ENCODE peak calls at places on chromosomes 1 and 21, in six cellular contexts. One of them, this sample, is unnamed.

GRCh38 chr1:226723640-226724532 is 15.2 kb downstream of the ITPKB start:
- ATAC-seq in gastroesophageal sphincter: peak
- ATAC-seq in left lung: peak
- ATAC-seq in Right ventricle myocardium superior: peak
- ATAC-seq in left cardiac atrium: peak
- ATAC-seq in IMR-90: peak
- ATAC-seq in this sample: peak

GRCh38 chr1:23421343-23421742 is 3.2 kb downstream of the TCEA3 start:
- ATAC-seq in left cardiac atrium: no peak
- ATAC-seq in gastroesophageal sphincter: no peak
- ATAC-seq in left lung: no peak
- ATAC-seq in Right ventricle myocardium superior: no peak
- ATAC-seq in IMR-90: no peak
- ATAC-seq in this sample: no peak

GRCh38 chr1:211332839-211333238 is 6.2 kb downstream of the TRAF5 start:
- ATAC-seq in gastroesophageal sphincter: no peak
- ATAC-seq in left lung: no peak
- ATAC-seq in Right ventricle myocardium superior: no peak
- ATAC-seq in IMR-90: peak
- ATAC-seq in left cardiac atrium: peak
- ATAC-seq in this sample: no peak

GRCh38 chr1:25008192-25008485 is 78.1 kb upstream of the RUNX3 start:
- ATAC-seq in gastroesophageal sphincter: no peak
- ATAC-seq in left lung: no peak
- ATAC-seq in IMR-90: no peak
- ATAC-seq in left cardiac atrium: no peak
- ATAC-seq in Right ventricle myocardium superior: no peak
- ATAC-seq in this sample: no peak

GRCh38 chr1:221227872-221228337 is 348.7 kb downstream of the HLX start:
- ATAC-seq in IMR-90: no peak
- ATAC-seq in Right ventricle myocardium superior: peak
- ATAC-seq in gastroesophageal sphincter: no peak
- ATAC-seq in left cardiac atrium: peak
- ATAC-seq in left lung: no peak
- ATAC-seq in this sample: no peak

GRCh38 chr1:40479156-40479555 is 2.1 kb downstream of the ZFP69 start:
- ATAC-seq in gastroesophageal sphincter: no peak
- ATAC-seq in left cardiac atrium: no peak
- ATAC-seq in Right ventricle myocardium superior: no peak
- ATAC-seq in left lung: no peak
- ATAC-seq in IMR-90: no peak
- ATAC-seq in this sample: no peak

GRCh38 chr1:70828177-70828576 is 219.4 kb downstream of the PTGER3 start:
- ATAC-seq in left lung: no peak
- ATAC-seq in left cardiac atrium: no peak
- ATAC-seq in Right ventricle myocardium superior: no peak
- ATAC-seq in IMR-90: no peak
- ATAC-seq in gastroesophageal sphincter: no peak
- ATAC-seq in this sample: no peak

GRCh38 chr1:202081992-202082391 is 40.7 kb upstream of the GPR37L1 start:
- ATAC-seq in Right ventricle myocardium superior: no peak
- ATAC-seq in left lung: no peak
- ATAC-seq in left cardiac atrium: no peak
- ATAC-seq in IMR-90: no peak
- ATAC-seq in gastroesophageal sphincter: no peak
- ATAC-seq in this sample: no peak

GRCh38 chr1:50183734-50184133 is 75.0 kb downstream of the ELAVL4 start:
- ATAC-seq in IMR-90: no peak
- ATAC-seq in left cardiac atrium: no peak
- ATAC-seq in gastroesophageal sphincter: no peak
- ATAC-seq in left lung: no peak
- ATAC-seq in Right ventricle myocardium superior: peak
- ATAC-seq in this sample: no peak

GRCh38 chr1:229149435-229149834 is 121.5 kb upstream of the RAB4A start:
- ATAC-seq in left lung: no peak
- ATAC-seq in gastroesophageal sphincter: no peak
- ATAC-seq in IMR-90: no peak
- ATAC-seq in left cardiac atrium: no peak
- ATAC-seq in Right ventricle myocardium superior: no peak
- ATAC-seq in this sample: no peak

GRCh38 chr1:158371188-158371953 is 17.7 kb downstream of the CD1E start:
- ATAC-seq in left cardiac atrium: no peak
- ATAC-seq in IMR-90: no peak
- ATAC-seq in Right ventricle myocardium superior: no peak
- ATAC-seq in gastroesophageal sphincter: no peak
- ATAC-seq in left lung: no peak
- ATAC-seq in this sample: no peak

GRCh38 chr21:46459356-46460112 is 843 bp downstream of the DIP2A start:
- ATAC-seq in Right ventricle myocardium superior: no peak
- ATAC-seq in gastroesophageal sphincter: no peak
- ATAC-seq in IMR-90: no peak
- ATAC-seq in left cardiac atrium: peak
- ATAC-seq in left lung: peak
- ATAC-seq in this sample: peak

GRCh38 chr1:175471039-175471800 is 272.2 kb downstream of the TNR start:
- ATAC-seq in left lung: no peak
- ATAC-seq in IMR-90: no peak
- ATAC-seq in Right ventricle myocardium superior: no peak
- ATAC-seq in left cardiac atrium: no peak
- ATAC-seq in gastroesophageal sphincter: no peak
- ATAC-seq in this sample: no peak

GRCh38 chr1:153750026-153750995 is 22.5 kb downstream of the INTS3 start:
- ATAC-seq in left cardiac atrium: peak
- ATAC-seq in left lung: peak
- ATAC-seq in Right ventricle myocardium superior: peak
- ATAC-seq in gastroesophageal sphincter: peak
- ATAC-seq in IMR-90: no peak
- ATAC-seq in this sample: no peak

GRCh38 chr1:211623510-211623909 is 44.5 kb upstream of the SLC30A1 start:
- ATAC-seq in gastroesophageal sphincter: no peak
- ATAC-seq in left cardiac atrium: no peak
- ATAC-seq in Right ventricle myocardium superior: no peak
- ATAC-seq in IMR-90: no peak
- ATAC-seq in left lung: no peak
- ATAC-seq in this sample: no peak

GRCh38 chr1:234884701-234885100 is 243.9 kb downstream of the TOMM20 start:
- ATAC-seq in Right ventricle myocardium superior: no peak
- ATAC-seq in IMR-90: no peak
- ATAC-seq in gastroesophageal sphincter: no peak
- ATAC-seq in left cardiac atrium: no peak
- ATAC-seq in left lung: no peak
- ATAC-seq in this sample: no peak

GRCh38 chr1:7745783-7746182 is 25.3 kb upstream of the VAMP3 start:
- ATAC-seq in left lung: peak
- ATAC-seq in gastroesophageal sphincter: no peak
- ATAC-seq in Right ventricle myocardium superior: no peak
- ATAC-seq in left cardiac atrium: no peak
- ATAC-seq in IMR-90: no peak
- ATAC-seq in this sample: no peak

GRCh38 chr1:184840596-184840995 is 85.9 kb upstream of the EDEM3 start:
- ATAC-seq in left cardiac atrium: no peak
- ATAC-seq in IMR-90: no peak
- ATAC-seq in Right ventricle myocardium superior: no peak
- ATAC-seq in gastroesophageal sphincter: no peak
- ATAC-seq in left lung: peak
- ATAC-seq in this sample: no peak

GRCh38 chr1:2024887-2025286 is 5.7 kb downstream of the GABRD start:
- ATAC-seq in gastroesophageal sphincter: no peak
- ATAC-seq in Right ventricle myocardium superior: no peak
- ATAC-seq in IMR-90: no peak
- ATAC-seq in left lung: no peak
- ATAC-seq in left cardiac atrium: no peak
- ATAC-seq in this sample: no peak

GRCh38 chr1:186183219-186183618 is 191.8 kb downstream of the TPR start:
- ATAC-seq in left cardiac atrium: no peak
- ATAC-seq in Right ventricle myocardium superior: peak
- ATAC-seq in gastroesophageal sphincter: peak
- ATAC-seq in IMR-90: no peak
- ATAC-seq in left lung: peak
- ATAC-seq in this sample: no peak

GRCh38 chr1:22658385-22659163 is 5.5 kb downstream of the C1QB start:
- ATAC-seq in Right ventricle myocardium superior: no peak
- ATAC-seq in gastroesophageal sphincter: no peak
- ATAC-seq in IMR-90: no peak
- ATAC-seq in left cardiac atrium: no peak
- ATAC-seq in left lung: no peak
- ATAC-seq in this sample: no peak

GRCh38 chr1:56151402-56151801 is 428.0 kb downstream of the PLPP3 start:
- ATAC-seq in Right ventricle myocardium superior: peak
- ATAC-seq in left lung: no peak
- ATAC-seq in gastroesophageal sphincter: no peak
- ATAC-seq in IMR-90: no peak
- ATAC-seq in left cardiac atrium: no peak
- ATAC-seq in this sample: no peak

GRCh38 chr1:185585770-185586169 is 148.4 kb upstream of the HMCN1 start:
- ATAC-seq in left lung: no peak
- ATAC-seq in Right ventricle myocardium superior: no peak
- ATAC-seq in gastroesophageal sphincter: no peak
- ATAC-seq in IMR-90: no peak
- ATAC-seq in left cardiac atrium: no peak
- ATAC-seq in this sample: no peak